ENCODE peak calls at places on chromosomes 5 and 9, in nine cellular contexts. V is kidney; Z is tibial nerve; T is NCI-H1417; I is GM06990; Y is T follicular helper cell; Q is T-helper 9 cell; F is naive thymus-derived CD4-positive, alpha-beta T cell; J is HuH-7. D is an unnamed sample.

GRCh38 chr9:135253305-135254004 is 166.0 kb downstream of the OLFM1 start:
- DNase-seq in V (peak), Q (no peak), J (no peak), I (no peak), T (no peak), Y (no peak), Z (no peak), F (no peak), D (no peak)

GRCh38 chr9:19156805-19157204 is 29.5 kb upstream of the PLIN2 start:
- DNase-seq in I (no peak), T (no peak), F (no peak), V (no peak), J (no peak), Q (no peak), Z (no peak), Y (no peak), D (no peak)

GRCh38 chr5:113081091-113081490 is 104.5 kb downstream of the DCP2 start:
- DNase-seq in J (no peak), F (no peak), T (no peak), Z (no peak), Y (no peak), Q (no peak), V (no peak), I (no peak), D (no peak)

GRCh38 chr5:457195-457961 is 14.4 kb downstream of the EXOC3 start:
- DNase-seq in F (no peak), Z (no peak), I (no peak), Q (no peak), J (no peak), V (peak), Y (no peak), T (no peak), D (no peak)

GRCh38 chr9:121671612-121672155 is 20.2 kb downstream of the DAB2IP start:
- DNase-seq in V (no peak), Z (no peak), T (no peak), J (no peak), Y (no peak), F (no peak), Q (no peak), I (no peak), D (no peak)

GRCh38 chr5:120152472-120152871 is 311.6 kb upstream of the PRR16 start:
- DNase-seq in T (no peak), F (no peak), I (no peak), Z (no peak), V (no peak), Y (no peak), J (no peak), Q (no peak), D (no peak)

GRCh38 chr5:57495688-57496087 is 13.1 kb upstream of the ACTBL2 start:
- DNase-seq in I (no peak), Z (no peak), T (no peak), Y (no peak), F (no peak), J (no peak), Q (no peak), V (no peak), D (no peak)

GRCh38 chr5:168365581-168366081 is 74.2 kb downstream of the WWC1 start:
- DNase-seq in V (peak), F (no peak), Y (no peak), J (no peak), I (no peak), Z (peak), Q (no peak), T (no peak), D (no peak)

GRCh38 chr9:72315510-72316287 is 49.3 kb downstream of the ZFAND5 start:
- DNase-seq in F (no peak), Q (no peak), I (no peak), J (no peak), T (peak), Z (peak), Y (no peak), V (peak), D (peak)